ENCODE peak calls at places on chromosomes 4 and X, in nine cellular contexts. A is uterus, R is H9, L is fibroblast of lung, F is upper lobe of right lung, U is K562, K is cardiac muscle cell, N is Peyer's patch, D is A549. H is an unnamed sample. For H3K4me1, the result is how much of the 10 kb centered on the place peaks cover.

GRCh38 chr4:1554876-1555265 is 129.2 kb downstream of the FAM53A start:
- DNase-seq in D (no peak), N (no peak), L (no peak), K (no peak), A (no peak), R (no peak), U (no peak), F (no peak), H (no peak)

GRCh38 chr4:80142396-80143304 is 54.7 kb upstream of the PRDM8 start:
- DNase-seq in U (peak), R (no peak), F (no peak), D (no peak), N (no peak), K (peak), L (no peak), A (no peak), H (no peak)

GRCh38 chr4:184978211-184978610 is 40.1 kb upstream of the HELT start:
- DNase-seq in A (no peak), K (peak), N (peak), U (no peak), F (no peak), L (no peak), R (no peak), D (no peak), H (peak)

GRCh38 chrX:110044531-110045249 is 41.8 kb downstream of the TMEM164 start:
- DNase-seq in L (no peak), K (no peak), N (no peak), U (no peak), A (no peak), D (no peak), R (no peak), F (no peak), H (no peak)

GRCh38 chr4:74134500-74134852 is 23.4 kb upstream of the MTHFD2L start:
- DNase-seq in D (no peak), A (no peak), F (no peak), L (no peak), K (no peak), U (no peak), N (no peak), R (no peak), H (no peak)

GRCh38 chrX:31600823-31601222 is 529.0 kb upstream of the FTHL17 start:
- DNase-seq in R (no peak), N (no peak), K (no peak), U (peak), L (no peak), A (no peak), D (no peak), F (no peak), H (no peak)

GRCh38 chr4:76090241-76090691 is 15.8 kb downstream of the ART3 start:
- DNase-seq in U (peak), K (peak), R (no peak), N (peak), A (peak), L (peak), F (no peak), D (no peak), H (peak)

GRCh38 chr4:100369871-100370270 is 148.0 kb downstream of the EMCN start:
- DNase-seq in L (no peak), K (no peak), F (no peak), U (no peak), R (no peak), A (no peak), N (no peak), D (no peak), H (no peak)

GRCh38 chr4:121428721-121429120 is 47.9 kb upstream of the QRFPR start:
- DNase-seq in D (no peak), K (peak), F (no peak), U (no peak), R (no peak), N (no peak), A (no peak), L (peak), H (no peak)

GRCh38 chrX:133461226-133461625 is 45.9 kb upstream of the GPC4 start:
- DNase-seq in U (no peak), D (no peak), K (peak), A (no peak), F (no peak), N (no peak), R (no peak), L (peak), H (no peak)

GRCh38 chr4:119238068-119238722 is 25.7 kb downstream of the USP53 start:
- DNase-seq in R (no peak), A (no peak), K (no peak), U (peak), L (no peak), D (no peak), N (no peak), F (no peak), H (no peak)

GRCh38 chr4:6620891-6621555 is 19.5 kb upstream of the MRFAP1 start:
- DNase-seq in F (peak), K (no peak), R (no peak), D (no peak), U (peak), A (no peak), N (no peak), L (no peak), H (no peak)

GRCh38 chr4:180640193-180640592 is 1603.0 kb upstream of the TENM3 start:
- DNase-seq in A (no peak), K (no peak), N (no peak), F (no peak), R (no peak), D (no peak), U (no peak), L (no peak), H (no peak)

GRCh38 chrX:15849555-15849954 is 5.1 kb downstream of the AP1S2 start:
- DNase-seq in K (peak), N (no peak), U (peak), R (no peak), L (no peak), D (no peak), F (no peak), A (no peak), H (no peak)
- H3K4me1 ChIP-seq in K (under half), N (under half), U (under half), R (under half), L (under half), D (under half), F (under half), A (under half), H (under half)

DNA sequence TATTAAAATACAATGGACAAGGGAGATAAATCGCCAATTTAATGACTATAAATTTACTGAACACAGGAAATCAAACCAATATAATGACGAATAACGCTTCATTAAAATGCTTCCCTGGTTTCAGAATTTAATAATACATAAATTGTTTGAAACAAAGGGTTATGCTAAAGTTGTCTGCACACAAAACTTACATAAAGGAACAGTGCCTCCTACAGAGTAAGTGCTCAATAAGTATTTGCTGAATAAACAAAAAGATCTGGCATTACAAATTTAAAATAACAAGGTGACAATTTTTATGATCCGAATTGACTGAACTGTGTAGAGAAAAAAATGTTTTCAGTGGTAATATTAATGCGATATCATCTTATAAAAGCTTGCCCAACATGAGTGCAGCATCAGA is 69.6 kb downstream of the NOCT start:
- DNase-seq in N (no peak), F (no peak), R (no peak), A (no peak), K (peak), L (peak), U (peak), D (peak), H (no peak)
- TF ChIP-seq CTCF in N (no peak), F (peak), R (peak), A (no peak), K (peak), L (peak), U (peak), D (peak), H (no peak)

GRCh38 chr4:89243741-89244252 is 63.8 kb downstream of the GPRIN3 start:
- DNase-seq in N (no peak), L (no peak), D (no peak), U (no peak), K (no peak), F (no peak), R (no peak), A (no peak), H (no peak)
- H3K4me1 ChIP-seq in N (under half), L (under half), D (under half), U (under half), K (under half), F (under half), R (under half), A (under half), H (under half)

DNA sequence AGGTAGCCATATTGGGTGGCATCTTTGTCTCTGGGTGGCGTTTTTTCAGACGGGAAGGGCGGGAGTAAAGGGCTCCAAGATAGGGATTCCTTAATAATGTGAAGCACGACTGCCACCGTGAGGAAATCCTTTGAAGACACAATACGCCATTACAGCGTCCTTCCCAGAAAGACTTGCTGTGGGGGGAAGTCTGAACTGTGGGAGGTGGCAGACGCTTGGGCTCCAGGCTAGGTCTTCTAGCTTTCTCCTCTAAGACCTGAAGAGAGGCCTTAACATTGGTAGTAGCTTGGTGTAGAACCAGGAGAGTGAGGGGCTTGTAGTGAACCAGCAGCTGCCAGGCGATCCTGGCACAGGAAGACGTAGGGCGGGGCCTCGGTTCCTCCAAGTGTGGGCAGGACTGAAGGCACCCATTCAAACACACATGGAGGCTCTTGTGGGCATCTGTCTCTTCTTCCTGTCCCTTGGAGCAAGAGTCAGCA is 197.3 kb downstream of the OR13H1 start:
- DNase-seq in N (peak), D (peak), K (no peak), A (peak), F (no peak), U (no peak), L (peak), R (no peak), H (no peak)
- TF ChIP-seq CTCF in N (no peak), D (no peak), K (no peak), A (peak), F (no peak), U (no peak), L (no peak), R (no peak), H (no peak)

GRCh38 chr4:25835384-25835783 is 27.4 kb downstream of the SEL1L3 start:
- DNase-seq in R (no peak), N (no peak), A (no peak), D (no peak), L (no peak), F (no peak), U (no peak), K (no peak), H (no peak)

GRCh38 chr4:25839687-25840086 is 23.1 kb downstream of the SEL1L3 start:
- DNase-seq in U (no peak), N (no peak), D (no peak), R (no peak), K (no peak), L (peak), A (no peak), F (no peak), H (no peak)

GRCh38 chr4:25842229-25842840 is 20.5 kb downstream of the SEL1L3 start:
- DNase-seq in R (no peak), D (no peak), F (no peak), N (peak), L (no peak), K (no peak), A (no peak), U (no peak), H (no peak)

GRCh38 chr4:25837107-25837506 is 25.7 kb downstream of the SEL1L3 start:
- DNase-seq in R (no peak), L (no peak), U (no peak), D (no peak), F (no peak), N (no peak), A (no peak), K (no peak), H (no peak)

GRCh38 chr4:25838526-25838925 is 24.3 kb downstream of the SEL1L3 start:
- DNase-seq in R (no peak), A (no peak), N (no peak), U (no peak), F (no peak), L (no peak), D (no peak), K (no peak), H (no peak)
- H3K4me1 ChIP-seq in R (under half), A (under half), N (under half), U (under half), F (under half), L (under half), D (under half), K (under half), H (under half)

GRCh38 chr4:48766393-48766792 is 13.7 kb downstream of the FRYL start:
- DNase-seq in F (no peak), N (no peak), U (no peak), D (no peak), K (no peak), A (no peak), L (no peak), R (no peak), H (no peak)

GRCh38 chr4:48767055-48767454 is 13.0 kb downstream of the FRYL start:
- DNase-seq in N (no peak), R (no peak), U (peak), A (no peak), D (peak), L (no peak), K (no peak), F (no peak), H (no peak)

GRCh38 chr4:48756689-48757220 is 23.3 kb downstream of the FRYL start:
- DNase-seq in U (no peak), K (no peak), D (no peak), R (no peak), F (no peak), A (no peak), N (no peak), L (peak), H (no peak)

GRCh38 chr4:48762408-48762807 is 17.7 kb downstream of the FRYL start:
- DNase-seq in D (no peak), L (no peak), R (no peak), U (no peak), K (no peak), F (no peak), N (no peak), A (no peak), H (no peak)

DNA sequence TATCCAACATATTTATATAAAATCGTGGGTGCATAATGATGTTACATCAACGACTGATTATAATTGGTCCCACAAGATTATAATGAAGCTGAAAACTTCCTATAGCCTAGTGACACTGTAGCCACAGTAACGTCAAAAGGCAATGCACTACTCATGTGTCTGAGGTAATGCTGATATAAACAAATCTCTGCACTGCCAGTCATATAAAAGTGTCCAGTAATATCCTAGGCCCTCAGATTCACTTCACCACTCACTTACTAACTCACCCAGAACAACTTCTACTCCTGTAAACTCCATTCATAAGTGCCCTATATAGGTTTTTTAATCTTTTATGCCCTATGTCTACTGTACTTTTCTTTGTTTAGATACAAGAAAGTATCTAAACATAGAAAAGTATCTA is 18.8 kb downstream of the FRYL start:
- DNase-seq in A (no peak), K (no peak), L (no peak), F (no peak), D (no peak), N (no peak), U (no peak), R (no peak), H (no peak)
- TF ChIP-seq CTCF in A (no peak), K (no peak), L (no peak), F (no peak), D (no peak), N (no peak), U (no peak), R (no peak), H (no peak)

GRCh38 chr4:153651041-153651960 is 32.8 kb upstream of the TLR2 start:
- DNase-seq in K (no peak), A (no peak), U (no peak), R (no peak), L (no peak), N (peak), F (peak), D (no peak), H (peak)

GRCh38 chr4:153649572-153649991 is 34.5 kb upstream of the TLR2 start:
- DNase-seq in U (peak), L (peak), A (no peak), K (no peak), N (no peak), R (no peak), F (no peak), D (peak), H (no peak)

GRCh38 chr4:153655928-153656327 is 28.2 kb upstream of the TLR2 start:
- DNase-seq in N (no peak), L (peak), R (no peak), D (no peak), K (peak), A (no peak), F (no peak), U (no peak), H (no peak)

GRCh38 chr4:153651961-153652784 is 31.9 kb upstream of the TLR2 start:
- DNase-seq in F (no peak), K (no peak), A (no peak), N (no peak), U (no peak), R (no peak), D (no peak), L (no peak), H (no peak)

DNA sequence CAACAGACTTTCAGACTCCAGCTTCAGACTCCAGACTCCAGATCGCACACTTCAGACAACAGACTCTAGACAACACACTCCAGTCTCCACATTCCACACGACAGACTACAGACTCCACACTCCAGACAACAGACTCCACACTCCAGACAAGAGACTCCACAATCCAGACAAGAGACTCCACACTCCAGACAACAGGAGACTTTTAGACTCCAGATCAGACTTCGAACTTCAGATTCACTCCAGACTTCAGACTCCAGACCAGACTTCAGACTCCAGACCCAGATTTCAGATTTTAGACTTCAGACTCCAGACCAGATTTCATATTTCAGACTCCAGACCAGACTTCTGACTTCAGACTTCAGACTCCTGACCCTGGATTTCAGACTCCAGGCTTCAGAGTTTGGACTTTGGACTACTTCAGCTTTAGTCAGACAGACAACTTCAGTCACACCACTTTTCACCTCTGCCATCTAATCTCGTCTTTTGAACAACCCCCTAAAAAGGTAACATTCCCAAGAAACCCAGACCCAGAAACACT is 29.0 kb upstream of the TLR2 start:
- DNase-seq in R (no peak), K (no peak), L (no peak), N (no peak), D (no peak), U (no peak), F (no peak), A (no peak), H (no peak)
- H3K4me1 ChIP-seq in R (under half), K (under half), L (under half), N (under half), D (under half), U (under half), F (under half), A (under half), H (under half)

GRCh38 chr4:38759077-38759789 is 23.6 kb downstream of the TLR10 start:
- DNase-seq in F (no peak), U (peak), N (peak), A (peak), D (peak), L (peak), K (peak), R (peak), H (peak)

GRCh38 chr4:38760915-38761314 is 21.9 kb downstream of the TLR10 start:
- DNase-seq in A (no peak), U (no peak), L (no peak), R (no peak), F (no peak), D (no peak), N (no peak), K (no peak), H (no peak)

GRCh38 chr4:38762560-38762959 is 20.2 kb downstream of the TLR10 start:
- DNase-seq in K (no peak), D (no peak), F (no peak), R (no peak), L (no peak), U (no peak), A (no peak), N (peak), H (no peak)

GRCh38 chr4:38757945-38758344 is 24.8 kb downstream of the TLR10 start:
- DNase-seq in U (peak), N (peak), A (no peak), L (no peak), K (no peak), D (peak), R (peak), F (no peak), H (peak)

DNA sequence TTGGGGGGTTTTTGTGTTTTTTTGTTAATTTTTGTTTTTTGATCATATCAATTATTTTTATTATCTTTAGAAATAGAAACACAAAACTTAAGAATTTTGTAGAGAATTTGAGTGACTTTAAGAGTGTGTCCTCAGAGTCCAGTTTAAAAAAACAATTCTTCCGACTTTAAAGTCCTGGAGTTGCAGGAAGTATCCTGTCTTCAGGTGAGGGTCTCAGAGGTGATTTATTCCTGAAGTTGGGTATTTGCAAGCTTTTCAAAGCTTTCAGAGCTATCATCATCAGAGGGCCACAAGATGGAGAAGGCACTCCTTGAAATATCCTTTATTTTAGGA is 23.0 kb downstream of the TLR10 start:
- DNase-seq in R (no peak), A (no peak), N (no peak), U (no peak), L (no peak), F (no peak), D (no peak), K (no peak), H (no peak)
- TF ChIP-seq CTCF in R (no peak), A (no peak), N (no peak), U (no peak), L (no peak), F (peak), D (no peak), K (no peak), H (no peak)